ENCODE peak calls at places on chromosomes 1 and 21, in seven cellular contexts. X, A, M, E, T, B and J are unnamed samples. For H3K9me3 and H3K27me3, the result is how much of the 10 kb centered on the place peaks cover.

GRCh38 chr1:173329747-173330146 is 122.6 kb upstream of the TNFSF4 start:
- DNase-seq in T (no peak), X (no peak), A (no peak), B (peak), E (no peak), M (no peak), J (no peak)

GRCh38 chr1:186849824-186850223 is 21.1 kb downstream of the PLA2G4A start:
- DNase-seq in E (no peak), X (no peak), M (no peak), A (no peak), B (peak), T (no peak), J (no peak)

GRCh38 chr21:43262427-43262826 is 93.6 kb downstream of the CRYAA start:
- DNase-seq in M (no peak), E (no peak), T (no peak), B (peak), X (no peak), A (peak), J (peak)

GRCh38 chr1:210663730-210664573 is 335.2 kb downstream of the HHAT start:
- DNase-seq in A (no peak), X (no peak), E (no peak), B (no peak), M (no peak), T (no peak), J (no peak)

GRCh38 chr21:46634966-46635323 is 529 bp upstream of the PRMT2 start:
- DNase-seq in B (peak), X (no peak), A (peak), E (peak), M (no peak), T (peak), J (peak)

GRCh38 chr1:40820251-40820797 is 36.7 kb downstream of the KCNQ4 start:
- DNase-seq in E (no peak), T (no peak), M (no peak), B (no peak), A (no peak), X (no peak), J (no peak)

GRCh38 chr1:65751961-65752360 is 40.7 kb upstream of the PDE4B start:
- DNase-seq in T (no peak), B (no peak), X (no peak), M (no peak), E (no peak), A (no peak), J (no peak)

GRCh38 chr1:11746092-11746491 is 10.2 kb downstream of the AGTRAP start:
- DNase-seq in A (no peak), T (peak), M (no peak), B (peak), X (no peak), E (no peak), J (no peak)

GRCh38 chr1:94120591-94120901 is 402 bp downstream of the ABCA4 start:
- DNase-seq in M (no peak), T (no peak), X (no peak), E (no peak), B (no peak), A (no peak), J (no peak)

GRCh38 chr1:97008226-97008625 is 286.6 kb downstream of the PTBP2 start:
- DNase-seq in X (no peak), B (peak), M (no peak), A (no peak), E (no peak), T (no peak), J (no peak)

GRCh38 chr21:28906236-28906635 is 86.4 kb downstream of the LTN1 start:
- DNase-seq in A (no peak), T (no peak), B (no peak), X (no peak), E (no peak), M (no peak), J (no peak)

GRCh38 chr1:167876597-167877175 is 37.2 kb downstream of the ADCY10 start:
- DNase-seq in X (no peak), A (no peak), M (no peak), E (no peak), T (no peak), B (no peak), J (no peak)

GRCh38 chr1:223745731-223746130 is 33.4 kb downstream of the CAPN2 start:
- DNase-seq in E (no peak), M (no peak), T (no peak), X (no peak), B (peak), A (no peak), J (no peak)

GRCh38 chr1:213934642-213935041 is 53.1 kb upstream of the PROX1 start:
- DNase-seq in B (no peak), X (no peak), T (peak), M (no peak), A (no peak), E (no peak), J (peak)

GRCh38 chr1:59007820-59008598 is 224.2 kb upstream of the JUN start:
- DNase-seq in B (peak), T (no peak), A (no peak), M (no peak), E (no peak), X (no peak), J (no peak)

GRCh38 chr1:212792396-212792908 is 758 bp downstream of the TATDN3 start:
- DNase-seq in A (no peak), T (no peak), M (no peak), E (no peak), B (no peak), X (no peak), J (no peak)

GRCh38 chr1:229105109-229105508 is 165.8 kb upstream of the RAB4A start:
- DNase-seq in B (no peak), T (no peak), E (no peak), A (no peak), M (no peak), X (no peak), J (no peak)

GRCh38 chr1:8941906-8942305 is 3.8 kb upstream of the CA6 start:
- DNase-seq in T (no peak), M (no peak), B (peak), A (no peak), E (no peak), X (no peak), J (no peak)

GRCh38 chr1:94790246-94790645 is 29.9 kb upstream of the SLC44A3 start:
- DNase-seq in M (no peak), X (no peak), A (no peak), E (no peak), B (peak), T (no peak), J (no peak)

GRCh38 chr21:44521928-44522752 is 17.9 kb downstream of the KRTAP10-1 start:
- DNase-seq in E (no peak), M (no peak), B (no peak), X (no peak), T (no peak), A (peak), J (peak)

GRCh38 chr21:45295576-45296365 is 8.1 kb upstream of the POFUT2 start:
- DNase-seq in E (peak), X (no peak), A (no peak), B (peak), M (no peak), T (no peak), J (peak)

GRCh38 chr1:21855257-21856096 is 43.4 kb downstream of the LDLRAD2 start:
- DNase-seq in T (no peak), E (no peak), X (no peak), B (no peak), A (peak), M (no peak), J (no peak)

GRCh38 chr1:154863702-154864174 is 6.3 kb downstream of the KCNN3 start:
- DNase-seq in M (no peak), X (peak), T (no peak), E (no peak), B (peak), A (no peak), J (no peak)

GRCh38 chr1:218557731-218558130 is 212.6 kb downstream of the TGFB2 start:
- DNase-seq in A (no peak), X (no peak), T (peak), B (no peak), E (no peak), M (no peak), J (no peak)

GRCh38 chr1:186559601-186560116 is 98.7 kb upstream of the PDC start:
- DNase-seq in M (no peak), A (peak), X (no peak), E (no peak), T (no peak), B (peak), J (no peak)

GRCh38 chr1:156467906-156468305 is 32.7 kb downstream of the MEF2D start:
- DNase-seq in M (no peak), B (no peak), E (no peak), X (no peak), T (no peak), A (no peak), J (no peak)

GRCh38 chr21:38424333-38424732 is 73.9 kb downstream of the ERG start:
- DNase-seq in B (no peak), X (no peak), T (no peak), M (no peak), A (no peak), E (no peak), J (no peak)

GRCh38 chr1:244833734-244834595 is 1.5 kb upstream of the COX20 start:
- DNase-seq in E (peak), T (peak), M (peak), A (no peak), X (peak), B (peak), J (peak)

GRCh38 chr1:21534674-21535378 is 25.6 kb downstream of the ALPL start:
- DNase-seq in M (no peak), A (no peak), X (no peak), B (peak), E (peak), T (peak), J (no peak)

GRCh38 chr1:3914911-3915310 is 14.8 kb upstream of the C1orf174 start:
- DNase-seq in X (no peak), M (no peak), T (no peak), B (no peak), E (no peak), A (no peak), J (peak)

GRCh38 chr21:42614391-42614790 is 39.0 kb upstream of the PDE9A start:
- DNase-seq in E (no peak), B (no peak), X (peak), T (no peak), A (peak), M (peak), J (no peak)

GRCh38 chr1:55789466-55789865 is 574.3 kb upstream of the USP24 start:
- DNase-seq in T (no peak), E (no peak), A (no peak), M (no peak), X (no peak), B (no peak), J (no peak)

GRCh38 chr1:246801241-246802020 is 77.2 kb downstream of the SCCPDH start:
- DNase-seq in T (no peak), X (no peak), A (no peak), B (peak), M (no peak), E (no peak), J (no peak)

GRCh38 chr21:21612446-21612845 is 614.2 kb downstream of the NCAM2 start:
- DNase-seq in E (no peak), X (no peak), A (no peak), B (peak), M (no peak), T (peak), J (no peak)

GRCh38 chr1:206430031-206430983 is 40.0 kb upstream of the IKBKE start:
- DNase-seq in A (no peak), M (no peak), T (peak), E (no peak), X (no peak), B (peak), J (no peak)

GRCh38 chr1:184019066-184019465 is 18.5 kb downstream of the COLGALT2 start:
- DNase-seq in M (no peak), X (no peak), A (no peak), E (no peak), T (no peak), B (no peak), J (no peak)

GRCh38 chr1:176831150-176831549 is 333.4 kb downstream of the ASTN1 start:
- DNase-seq in B (no peak), T (no peak), M (no peak), A (no peak), X (no peak), E (no peak), J (no peak)

GRCh38 chr1:233614173-233614742 is 352 bp downstream of the KCNK1 start:
- DNase-seq in B (peak), E (peak), A (no peak), M (no peak), T (peak), X (no peak), J (peak)

GRCh38 chr1:206921772-206922265 is at the start of gene FCMR:
- DNase-seq in M (peak), A (no peak), T (peak), B (no peak), E (no peak), X (peak), J (no peak)

GRCh38 chr1:87744763-87745162 is 416.1 kb downstream of the LMO4 start:
- DNase-seq in E (no peak), M (no peak), X (no peak), T (no peak), B (no peak), A (no peak), J (no peak)

GRCh38 chr1:87744056-87744455 is 415.4 kb downstream of the LMO4 start:
- DNase-seq in T (no peak), M (no peak), E (no peak), A (no peak), X (no peak), B (no peak), J (no peak)

GRCh38 chr1:87733421-87733820 is 404.7 kb downstream of the LMO4 start:
- DNase-seq in M (no peak), E (no peak), X (no peak), T (no peak), B (peak), A (no peak), J (no peak)

GRCh38 chr1:87739141-87739540 is 410.5 kb downstream of the LMO4 start:
- DNase-seq in A (no peak), E (no peak), X (no peak), T (no peak), B (no peak), M (no peak), J (no peak)
- H3K9me3 ChIP-seq in A (under half), E (under half), X (under half), T (under half), B (under half), M (under half), J (under half)

GRCh38 chr1:151710187-151710586 is 6.4 kb downstream of the CELF3 start:
- DNase-seq in E (no peak), M (peak), T (peak), A (no peak), B (peak), X (peak), J (no peak)
- H3K27me3 ChIP-seq in E (under half), M (under half), T (under half), A (under half), B (under half), X (under half), J (under half)

DNA sequence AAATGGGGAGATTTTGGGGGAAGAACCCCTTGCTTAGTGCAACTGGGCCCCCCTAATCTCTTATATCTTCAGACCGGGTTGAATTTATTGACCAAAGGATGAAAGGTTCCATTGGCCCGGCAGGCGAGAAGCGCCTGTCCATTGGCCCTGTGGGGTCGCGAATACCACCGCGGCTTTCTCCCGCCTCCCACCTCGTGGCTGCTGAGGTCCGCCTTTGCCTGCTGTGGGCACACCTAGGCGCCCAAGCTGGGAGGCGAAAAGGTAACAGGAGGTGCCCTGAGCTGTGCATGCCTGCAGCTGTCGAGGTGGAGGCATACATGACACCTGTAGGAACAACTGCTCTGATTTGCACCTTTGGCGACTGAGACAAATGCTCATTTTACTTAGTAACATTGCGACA is 21.1 kb upstream of the FLG2 start:
- DNase-seq in B (no peak), T (no peak), E (no peak), M (no peak), X (no peak), A (no peak), J (no peak)
- H3K9me3 ChIP-seq in B (under half), T (under half), E (under half), M (under half), X (under half), A (under half), J (under half)

DNA sequence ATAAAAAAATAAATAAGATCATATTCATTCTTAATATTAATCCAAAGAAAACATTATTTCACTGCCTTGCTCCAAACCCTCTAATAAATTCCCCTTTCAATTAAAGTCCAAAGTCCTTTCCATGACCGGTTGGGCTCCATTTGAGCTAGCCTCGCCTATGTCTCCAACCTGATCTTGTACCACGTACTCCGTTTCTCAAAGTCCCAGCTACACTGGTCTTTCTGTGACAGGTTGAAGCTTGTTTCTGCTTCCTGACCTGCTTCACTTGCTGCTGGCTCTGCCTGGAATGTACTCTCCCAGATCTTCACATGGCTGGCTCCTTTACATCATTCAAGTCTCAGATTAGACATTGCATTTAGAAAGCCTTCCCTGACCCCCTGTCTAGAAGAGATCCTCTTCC is 16.4 kb downstream of the RPL5 start:
- DNase-seq in M (no peak), E (no peak), B (no peak), X (no peak), T (no peak), A (no peak), J (no peak)
- H3K27me3 ChIP-seq in M (under half), E (under half), B (under half), X (under half), T (under half), A (under half), J (under half)

GRCh38 chr1:75130865-75131592 is 3.2 kb upstream of the LHX8 start:
- DNase-seq in E (no peak), M (no peak), X (no peak), B (no peak), T (no peak), A (no peak), J (no peak)
- H3K9me3 ChIP-seq in E (under half), M (under half), X (under half), B (under half), T (under half), A (under half), J (under half)

DNA sequence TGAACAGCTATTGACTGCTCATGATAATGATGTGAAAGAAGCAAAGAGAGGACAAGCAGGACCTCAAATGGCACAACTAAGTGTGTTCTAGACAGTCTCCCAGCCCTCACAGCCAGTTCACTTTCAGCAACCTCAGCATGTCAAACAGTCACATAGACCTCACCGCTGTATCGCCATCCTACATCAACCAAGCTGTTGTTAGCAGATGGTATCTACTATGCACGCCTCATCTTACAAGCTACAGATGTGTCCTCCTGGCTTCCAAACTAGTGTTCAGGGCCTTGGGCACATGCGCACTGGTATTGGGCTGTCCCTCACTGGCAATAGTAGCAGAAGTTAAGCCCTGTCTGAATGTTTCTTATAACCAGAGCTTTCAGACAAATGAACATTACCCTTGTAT is 28.4 kb downstream of the EVI5 start:
- DNase-seq in M (no peak), T (no peak), X (no peak), E (no peak), A (no peak), B (peak), J (no peak)
- H3K27me3 ChIP-seq in M (under half), T (under half), X (under half), E (under half), A (under half), B (under half), J (under half)

GRCh38 chr1:67723126-67723525 is 38.1 kb downstream of the GADD45A start:
- DNase-seq in M (no peak), E (no peak), A (no peak), T (no peak), X (no peak), B (no peak), J (no peak)
- H3K9me3 ChIP-seq in M (under half), E (under half), A (under half), T (under half), X (under half), B (under half), J (under half)

GRCh38 chr1:52367272-52367671 is 1.3 kb upstream of the CC2D1B start:
- DNase-seq in X (no peak), A (no peak), B (no peak), M (no peak), T (no peak), E (no peak), J (no peak)

GRCh38 chr1:52366517-52366827 is 467 bp upstream of the CC2D1B start:
- DNase-seq in X (no peak), A (no peak), M (no peak), B (no peak), T (no peak), E (no peak), J (no peak)

GRCh38 chr1:52365091-52365745 is 787 bp downstream of the CC2D1B start:
- DNase-seq in M (no peak), A (no peak), B (peak), T (peak), E (peak), X (peak), J (peak)

GRCh38 chr1:52364235-52364839 is 1.7 kb downstream of the CC2D1B start:
- DNase-seq in E (peak), M (no peak), X (no peak), B (no peak), T (no peak), A (no peak), J (no peak)

GRCh38 chr1:52365746-52366516 is at the start of gene CC2D1B:
- DNase-seq in M (peak), B (peak), A (peak), X (peak), T (peak), E (peak), J (peak)
- H3K27me3 ChIP-seq in M (under half), B (under half), A (under half), X (under half), T (under half), E (under half), J (under half)